ENCODE peak calls at places on chromosome 17, in four cellular contexts. E, J, N and R are unnamed samples.

GRCh38 chr17:10640475-10640874 is 16.6 kb downstream of the MYH3 start:
- DNase-seq in N (no peak), J (no peak), E (no peak), R (no peak)

GRCh38 chr17:12118617-12119016 is 97.9 kb downstream of the MAP2K4 start:
- DNase-seq in N (no peak), E (no peak), J (peak), R (no peak)

GRCh38 chr17:7839890-7840260 is 5.9 kb downstream of the KDM6B start:
- DNase-seq in E (peak), N (no peak), J (peak), R (no peak)

GRCh38 chr17:2259769-2260536 is 43.6 kb downstream of the SMG6 start:
- DNase-seq in N (no peak), E (peak), J (peak), R (no peak)

GRCh38 chr17:21522755-21523154 is 146.6 kb downstream of the KCNJ12 start:
- DNase-seq in N (no peak), J (no peak), E (no peak), R (no peak)

GRCh38 chr17:40547785-40548478 is 17.3 kb downstream of the CCR7 start:
- DNase-seq in E (no peak), N (no peak), J (no peak), R (no peak)

GRCh38 chr17:57832711-57833596 is 16.9 kb downstream of the MRPS23 start:
- DNase-seq in N (peak), E (peak), J (peak), R (no peak)

GRCh38 chr17:27591986-27592385 is 39.0 kb upstream of the LGALS9 start:
- DNase-seq in N (no peak), E (no peak), J (no peak), R (no peak)

GRCh38 chr17:78359216-78359935 is 501 bp downstream of the SOCS3 start:
- DNase-seq in N (no peak), E (no peak), J (no peak), R (no peak)

GRCh38 chr17:19401321-19402010 is 9.6 kb upstream of the RNF112 start:
- DNase-seq in E (no peak), J (no peak), N (no peak), R (no peak)

GRCh38 chr17:50533720-50534148 is 1.2 kb downstream of the EPN3 start:
- DNase-seq in E (peak), J (peak), N (peak), R (no peak)

GRCh38 chr17:50768348-50768761 is 1.0 kb upstream of the ANKRD40CL start:
- DNase-seq in E (peak), J (no peak), N (no peak), R (peak)

GRCh38 chr17:17242246-17242645 is 5.3 kb upstream of the FLCN start:
- DNase-seq in N (no peak), J (no peak), E (no peak), R (no peak)

GRCh38 chr17:21679256-21680146 is 12.8 kb upstream of the KCNJ18 start:
- DNase-seq in J (no peak), N (no peak), E (no peak), R (peak)

GRCh38 chr17:19244796-19245195 is 7.6 kb downstream of the EPN2 start:
- DNase-seq in J (no peak), N (no peak), E (no peak), R (no peak)

GRCh38 chr17:13735444-13735843 is 133.7 kb upstream of the HS3ST3A1 start:
- DNase-seq in E (no peak), J (peak), N (no peak), R (no peak)

GRCh38 chr17:59154335-59154720 is 658 bp downstream of the SKA2 start:
- DNase-seq in J (peak), N (peak), E (peak), R (no peak)

GRCh38 chr17:46772013-46772878 is 46.2 kb downstream of the WNT3 start:
- DNase-seq in J (no peak), E (peak), N (no peak), R (no peak)

GRCh38 chr17:73340093-73340596 is 28.3 kb upstream of the CDC42EP4 start:
- DNase-seq in N (no peak), J (peak), E (peak), R (peak)

GRCh38 chr17:57286372-57287105 is 30.2 kb downstream of the MSI2 start:
- DNase-seq in E (no peak), J (no peak), N (no peak), R (no peak)

GRCh38 chr17:14790518-14790917 is 474.6 kb downstream of the PMP22 start:
- DNase-seq in J (peak), N (peak), E (no peak), R (no peak)

GRCh38 chr17:2796164-2797140 is at the start of gene RAP1GAP2:
- DNase-seq in E (no peak), N (peak), J (no peak), R (no peak)

GRCh38 chr17:16589097-16589969 is 20.3 kb upstream of the ZNF287 start:
- DNase-seq in E (peak), J (peak), N (peak), R (peak)

GRCh38 chr17:40671282-40671681 is 6.3 kb upstream of the KRT222 start:
- DNase-seq in J (no peak), E (no peak), N (no peak), R (no peak)

GRCh38 chr17:60164697-60165096 is 14.9 kb downstream of the CA4 start:
- DNase-seq in J (no peak), N (no peak), E (no peak), R (no peak)

GRCh38 chr17:7654832-7655540 is 4.3 kb downstream of the ATP1B2 start:
- DNase-seq in N (no peak), E (no peak), J (peak), R (no peak)

GRCh38 chr17:83071365-83071764 is 8.0 kb upstream of the METRNL start:
- DNase-seq in J (no peak), E (no peak), N (no peak), R (no peak)

GRCh38 chr17:7684856-7685532 is 2.3 kb downstream of the TP53 start:
- DNase-seq in N (no peak), E (no peak), J (no peak), R (no peak)

GRCh38 chr17:17855976-17856375 is 19.2 kb upstream of the SREBF1 start:
- DNase-seq in J (no peak), E (no peak), N (no peak), R (no peak)

GRCh38 chr17:43939886-43940285 is 2.4 kb downstream of the PPY start:
- DNase-seq in E (no peak), N (no peak), J (no peak), R (no peak)

GRCh38 chr17:81150379-81151038 is 14.8 kb upstream of the PVALEF start:
- DNase-seq in N (no peak), J (no peak), E (no peak), R (no peak)

GRCh38 chr17:41490022-41490421 is 312 bp upstream of the KRT36 start:
- DNase-seq in J (no peak), E (no peak), N (no peak), R (no peak)

GRCh38 chr17:36791961-36792475 is 145.3 kb upstream of the LHX1 start:
- DNase-seq in J (no peak), N (no peak), E (no peak), R (no peak)

GRCh38 chr17:67689534-67690177 is 28.1 kb upstream of the NOL11 start:
- DNase-seq in J (peak), E (peak), N (peak), R (no peak)

GRCh38 chr17:28549274-28550132 is 2.9 kb downstream of the UNC119 start:
- DNase-seq in J (no peak), E (no peak), N (no peak), R (no peak)

GRCh38 chr17:30996481-30996880 is 25.6 kb downstream of the RNF135 start:
- DNase-seq in J (no peak), E (peak), N (no peak), R (no peak)

GRCh38 chr17:32158870-32159585 is 16.7 kb downstream of the RHOT1 start:
- DNase-seq in E (no peak), J (no peak), N (no peak), R (no peak)

GRCh38 chr17:32159586-32160438 is 17.5 kb downstream of the RHOT1 start:
- DNase-seq in E (no peak), J (no peak), N (no peak), R (no peak)

GRCh38 chr17:32161029-32161428 is 18.7 kb downstream of the RHOT1 start:
- DNase-seq in N (no peak), J (no peak), E (no peak), R (no peak)

GRCh38 chr17:32161506-32162365 is 19.4 kb downstream of the RHOT1 start:
- DNase-seq in N (no peak), J (peak), E (no peak), R (no peak)

DNA sequence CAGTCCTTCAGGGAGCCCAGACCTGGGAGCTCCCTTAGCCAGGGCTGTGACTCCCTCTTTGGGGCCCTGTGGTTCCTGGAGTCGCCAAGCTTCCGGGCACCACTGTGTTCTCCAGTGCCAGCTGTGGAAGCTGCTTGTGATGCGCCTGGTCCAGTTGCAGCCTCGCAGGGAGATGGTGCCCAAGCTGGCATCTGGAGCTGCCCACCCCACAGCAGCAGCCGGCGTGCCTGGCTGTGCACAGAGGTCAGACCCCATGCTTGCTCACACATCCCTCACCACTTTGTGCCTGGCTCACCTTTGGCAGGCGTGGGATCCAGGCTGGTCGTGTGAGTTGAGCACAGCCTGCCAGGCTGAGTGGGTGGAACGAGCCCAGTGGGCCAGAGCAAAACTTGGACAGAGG is 18.2 kb downstream of the RHOT1 start:
- DNase-seq in N (no peak), E (no peak), J (no peak), R (no peak)
- H3K27ac ChIP-seq in N (no peak), E (no peak), J (no peak), R (no peak)

GRCh38 chr17:75722542-75723095 is 1.4 kb downstream of the ITGB4 start:
- DNase-seq in N (no peak), J (no peak), E (no peak), R (no peak)

GRCh38 chr17:75724016-75725003 is 3.1 kb downstream of the ITGB4 start:
- DNase-seq in E (no peak), J (no peak), N (no peak), R (peak)

GRCh38 chr17:75721463-75722011 is 278 bp downstream of the ITGB4 start:
- DNase-seq in E (no peak), N (no peak), J (no peak), R (no peak)

GRCh38 chr17:75722076-75722475 is 817 bp downstream of the ITGB4 start:
- DNase-seq in J (no peak), N (no peak), E (no peak), R (no peak)

GRCh38 chr17:75723201-75723930 is 2.1 kb downstream of the ITGB4 start:
- DNase-seq in N (no peak), E (peak), J (no peak), R (peak)
- H3K4me3 ChIP-seq in N (peak), E (no peak), J (no peak), R (peak)

GRCh38 chr17:45020354-45021138 is 30.9 kb downstream of the DCAKD start:
- DNase-seq in E (no peak), N (peak), J (peak), R (no peak)
- H3K27ac ChIP-seq in E (no peak), N (no peak), J (no peak), R (no peak)

DNA sequence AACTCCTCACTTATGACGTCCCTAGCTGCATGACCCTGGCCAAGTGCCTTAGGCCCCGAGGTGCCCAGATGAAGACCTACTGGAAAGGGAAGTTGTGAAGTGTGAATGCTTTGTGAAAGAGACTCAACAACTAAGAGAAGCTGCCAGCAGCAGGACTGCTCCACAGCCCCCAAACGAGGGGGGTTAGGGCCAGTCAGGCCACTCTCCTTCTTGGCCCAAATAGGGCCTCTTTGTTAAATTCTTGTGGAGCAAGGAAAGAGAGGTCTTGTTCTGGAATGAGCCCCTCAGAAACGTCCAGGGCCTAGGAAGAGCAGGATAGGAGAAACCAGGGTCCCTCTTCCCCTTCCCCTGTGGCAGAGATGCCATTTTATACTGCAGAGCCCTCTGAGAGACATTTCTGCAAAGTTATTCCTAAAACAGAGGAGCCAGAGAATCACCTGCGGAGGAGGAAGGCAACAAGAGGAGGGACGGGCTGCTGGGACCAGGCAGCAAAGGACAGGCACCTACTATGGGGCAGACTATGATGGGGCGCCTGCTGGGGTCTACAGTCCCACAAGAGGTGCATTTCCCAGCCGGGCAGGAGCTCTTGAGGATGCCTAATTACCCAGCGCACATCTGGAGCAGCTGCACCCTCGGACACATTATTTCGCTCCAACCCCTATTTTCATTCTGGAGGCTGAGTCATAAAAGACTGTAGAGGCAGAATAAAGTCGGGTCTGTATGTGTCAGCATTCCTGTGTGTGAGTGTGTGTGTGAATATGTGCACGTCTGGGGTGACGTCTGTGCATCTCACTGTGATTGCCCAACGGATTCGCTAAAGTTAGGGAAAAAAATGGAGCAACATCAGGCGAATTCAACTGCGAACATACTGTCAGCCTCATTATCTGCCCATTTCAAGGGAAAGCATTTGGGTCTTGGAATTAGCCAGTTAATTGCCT is 11.4 kb upstream of the HOXB9 start:
- DNase-seq in E (no peak), N (no peak), J (peak), R (no peak)
- H3K4me3 ChIP-seq in E (no peak), N (no peak), J (no peak), R (no peak)

DNA sequence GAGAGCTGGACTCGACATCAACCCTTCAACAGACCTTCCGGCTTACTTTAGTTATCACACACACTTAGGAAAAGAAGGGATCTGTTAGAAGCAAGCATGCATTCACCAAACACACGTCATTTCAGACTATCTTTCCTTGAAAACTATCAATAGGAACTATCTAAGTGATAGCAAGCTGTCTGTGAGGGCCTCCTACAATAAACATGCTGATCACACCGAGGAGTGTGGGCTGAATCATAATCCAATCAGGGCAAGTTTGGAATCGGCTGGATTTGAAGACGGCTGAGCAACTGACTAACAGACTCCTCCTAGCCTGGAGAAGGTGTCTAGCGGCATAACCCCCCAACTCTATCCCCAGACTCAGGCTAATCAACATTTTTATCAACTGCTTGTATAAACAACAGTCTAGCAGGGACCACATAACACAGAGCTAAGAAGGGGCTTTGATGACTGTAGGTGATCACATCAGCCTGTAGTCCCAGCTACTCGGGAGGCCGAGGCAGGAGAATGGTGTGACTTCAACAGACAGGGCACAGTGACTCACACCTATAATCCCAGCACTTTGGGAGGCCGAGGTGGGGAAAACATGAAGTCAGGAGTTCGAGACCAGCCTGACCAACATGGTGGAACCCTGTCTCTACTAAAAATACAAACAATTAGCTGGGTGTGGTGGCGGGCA is 14.1 kb downstream of the NXN start:
- DNase-seq in J (peak), N (no peak), E (peak), R (no peak)
- H3K27ac ChIP-seq in J (peak), N (no peak), E (peak), R (peak)

GRCh38 chr17:38897176-38897575 is 27.3 kb downstream of the LASP1 start:
- DNase-seq in J (peak), E (no peak), N (peak), R (no peak)

GRCh38 chr17:38897671-38898290 is 27.6 kb upstream of the LASP1NB start:
- DNase-seq in E (no peak), N (no peak), J (no peak), R (no peak)

GRCh38 chr17:38898291-38898679 is 27.1 kb upstream of the LASP1NB start:
- DNase-seq in N (no peak), J (no peak), E (no peak), R (no peak)

GRCh38 chr17:38896373-38896954 is 26.6 kb downstream of the LASP1 start:
- DNase-seq in N (peak), E (no peak), J (peak), R (no peak)

DNA sequence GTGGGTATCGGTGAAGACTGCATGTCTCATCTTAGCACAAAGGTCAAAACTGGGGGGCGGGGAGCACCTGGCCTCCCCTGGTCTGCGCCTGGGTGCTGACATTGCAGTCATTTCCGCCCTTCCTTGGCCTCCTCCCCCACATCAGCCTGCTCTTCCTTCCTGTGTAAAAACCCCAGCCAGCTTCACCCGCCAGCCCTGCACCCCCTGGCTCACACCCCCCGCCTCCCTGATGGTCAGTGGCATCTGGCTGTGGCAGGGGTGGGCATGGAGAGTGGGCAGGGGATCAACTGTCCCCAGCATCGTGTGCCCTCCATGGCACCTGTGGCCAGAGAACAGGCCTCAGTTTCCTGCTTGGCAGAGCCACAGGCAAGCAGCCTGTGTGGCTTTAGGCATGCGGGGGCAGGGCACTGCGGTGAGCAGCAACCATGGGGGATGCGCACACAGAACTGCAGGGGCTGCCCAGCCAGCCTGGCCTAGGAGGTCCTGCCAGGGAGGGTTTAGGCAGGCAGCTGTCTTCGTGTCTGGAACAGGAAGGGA is 26.5 kb upstream of the LASP1NB start:
- DNase-seq in J (no peak), N (no peak), E (no peak), R (no peak)
- H3K4me3 ChIP-seq in J (no peak), N (no peak), E (no peak), R (no peak)

GRCh38 chr17:51820766-51821165 is 337.7 kb downstream of the CA10 start:
- DNase-seq in N (no peak), J (no peak), E (no peak), R (no peak)
- H3K27ac ChIP-seq in N (no peak), J (no peak), E (no peak), R (peak)